ENCODE peak calls at places on chromosomes 7 and 10, in six cellular contexts. P is memory B cell, O is fibroblast of pulmonary artery, R is A673, D is NCI-H1417, T is Caco-2. X is an unnamed sample.

GRCh38 chr7:130141161-130141857 is 63.9 kb downstream of the TMEM209 start:
- DNase-seq in P (peak), O (peak), R (peak), D (peak), T (no peak), X (no peak)

GRCh38 chr10:61904711-61905445 is 3.4 kb downstream of the ARID5B start:
- DNase-seq in P (peak), O (peak), R (peak), D (peak), T (peak), X (no peak)

GRCh38 chr10:72124984-72125383 is 36.6 kb upstream of the SPOCK2 start:
- DNase-seq in P (no peak), O (peak), R (no peak), D (no peak), T (no peak), X (no peak)

GRCh38 chr10:60704480-60704879 is 73.8 kb upstream of the CDK1 start:
- DNase-seq in P (no peak), O (no peak), R (peak), D (peak), T (peak), X (no peak)

GRCh38 chr10:127832456-127832855 is 60.3 kb downstream of the CLRN3 start:
- DNase-seq in P (no peak), O (peak), R (peak), D (no peak), T (no peak), X (no peak)

GRCh38 chr7:32108651-32109050 is 38.4 kb upstream of the PDE1C start:
- DNase-seq in P (no peak), O (no peak), R (no peak), D (no peak), T (no peak), X (no peak)

GRCh38 chr10:33234779-33235178 is 99.7 kb downstream of the NRP1 start:
- DNase-seq in P (no peak), O (no peak), R (no peak), D (no peak), T (no peak), X (no peak)

GRCh38 chr10:3784510-3785250 is at the start of gene KLF6:
- DNase-seq in P (no peak), O (peak), R (peak), D (peak), T (no peak), X (peak)

GRCh38 chr7:84841809-84842208 is 345.0 kb downstream of the SEMA3D start:
- DNase-seq in P (no peak), O (peak), R (no peak), D (no peak), T (no peak), X (no peak)

GRCh38 chr7:156494960-156495359 is 145.6 kb upstream of the RNF32 start:
- DNase-seq in P (no peak), O (no peak), R (no peak), D (peak), T (no peak), X (no peak)

GRCh38 chr7:27965650-27966049 is 214.9 kb downstream of the JAZF1 start:
- DNase-seq in P (no peak), O (no peak), R (no peak), D (no peak), T (no peak), X (no peak)

GRCh38 chr10:11611248-11612003 is at the start of gene USP6NL:
- DNase-seq in P (peak), O (peak), R (peak), D (peak), T (peak), X (peak)

GRCh38 chr7:138699661-138700060 is 1.5 kb downstream of the SVOPL start:
- DNase-seq in P (no peak), O (no peak), R (no peak), D (no peak), T (no peak), X (no peak)

GRCh38 chr7:143882611-143883078 is 19.3 kb downstream of the TCAF1 start:
- DNase-seq in P (no peak), O (peak), R (peak), D (peak), T (no peak), X (no peak)

GRCh38 chr10:108862691-108863350 is 1060.5 kb downstream of the XPNPEP1 start:
- DNase-seq in P (no peak), O (no peak), R (no peak), D (no peak), T (no peak), X (no peak)

GRCh38 chr10:128078136-128078969 is 47.9 kb downstream of the MKI67 start:
- DNase-seq in P (no peak), O (peak), R (peak), D (peak), T (peak), X (peak)

GRCh38 chr10:115662424-115662823 is 569.3 kb downstream of the ATRNL1 start:
- DNase-seq in P (no peak), O (no peak), R (no peak), D (no peak), T (no peak), X (no peak)

GRCh38 chr10:114174462-114175190 is 623 bp upstream of the CCDC186 start:
- DNase-seq in P (no peak), O (peak), R (peak), D (no peak), T (no peak), X (no peak)

GRCh38 chr10:484925-485661 is 204.4 kb downstream of the DIP2C start:
- DNase-seq in P (peak), O (no peak), R (peak), D (no peak), T (no peak), X (no peak)

GRCh38 chr7:7484072-7484471 is 51.6 kb downstream of the COL28A1 start:
- DNase-seq in P (no peak), O (no peak), R (no peak), D (no peak), T (no peak), X (no peak)